ENCODE peak calls at places on chromosomes 7 and 10, in seven cellular contexts. K, Z, C, X, E, R and D are unnamed samples.

GRCh38 chr7:82039621-82040020 is 269.8 kb upstream of the HGF start:
- DNase-seq in K (no peak), Z (no peak), C (no peak), X (no peak), E (no peak), R (no peak), D (no peak)

GRCh38 chr7:73341877-73342276 is 13.9 kb downstream of the FKBP6 start:
- DNase-seq in K (no peak), Z (peak), C (peak), X (peak), E (no peak), R (no peak), D (no peak)

GRCh38 chr7:131057015-131057518 is 270.6 kb upstream of the MKLN1 start:
- DNase-seq in K (no peak), Z (peak), C (peak), X (peak), E (no peak), R (no peak), D (peak)

GRCh38 chr7:684416-684815 is 42.1 kb upstream of the DNAAF5 start:
- DNase-seq in K (no peak), Z (no peak), C (no peak), X (no peak), E (no peak), R (no peak), D (no peak)

GRCh38 chr7:80499350-80499955 is 12.4 kb downstream of the GNAT3 start:
- DNase-seq in K (no peak), Z (peak), C (peak), X (peak), E (peak), R (no peak), D (no peak)

GRCh38 chr7:28103984-28104628 is 76.5 kb downstream of the JAZF1 start:
- DNase-seq in K (no peak), Z (no peak), C (no peak), X (no peak), E (no peak), R (no peak), D (no peak)

GRCh38 chr7:38704751-38705150 is 73.6 kb upstream of the AMPH start:
- DNase-seq in K (no peak), Z (no peak), C (peak), X (no peak), E (no peak), R (no peak), D (no peak)

GRCh38 chr7:7969306-7970112 is 913 bp downstream of the GLCCI1 start:
- DNase-seq in K (peak), Z (peak), C (peak), X (no peak), E (peak), R (peak), D (peak)

GRCh38 chr7:143258830-143259229 is 4.4 kb upstream of the GSTK1 start:
- DNase-seq in K (no peak), Z (no peak), C (no peak), X (no peak), E (no peak), R (no peak), D (no peak)
- H3K4me3 ChIP-seq in K (no peak), Z (no peak), C (no peak), X (no peak), E (no peak), R (no peak), D (no peak)

GRCh38 chr7:101129603-101130117 is 2.8 kb downstream of the SERPINE1 start:
- DNase-seq in K (no peak), Z (no peak), C (peak), X (no peak), E (no peak), R (no peak), D (no peak)
- H3K4me3 ChIP-seq in K (no peak), Z (peak), C (peak), X (peak), E (no peak), R (no peak), D (no peak)

DNA sequence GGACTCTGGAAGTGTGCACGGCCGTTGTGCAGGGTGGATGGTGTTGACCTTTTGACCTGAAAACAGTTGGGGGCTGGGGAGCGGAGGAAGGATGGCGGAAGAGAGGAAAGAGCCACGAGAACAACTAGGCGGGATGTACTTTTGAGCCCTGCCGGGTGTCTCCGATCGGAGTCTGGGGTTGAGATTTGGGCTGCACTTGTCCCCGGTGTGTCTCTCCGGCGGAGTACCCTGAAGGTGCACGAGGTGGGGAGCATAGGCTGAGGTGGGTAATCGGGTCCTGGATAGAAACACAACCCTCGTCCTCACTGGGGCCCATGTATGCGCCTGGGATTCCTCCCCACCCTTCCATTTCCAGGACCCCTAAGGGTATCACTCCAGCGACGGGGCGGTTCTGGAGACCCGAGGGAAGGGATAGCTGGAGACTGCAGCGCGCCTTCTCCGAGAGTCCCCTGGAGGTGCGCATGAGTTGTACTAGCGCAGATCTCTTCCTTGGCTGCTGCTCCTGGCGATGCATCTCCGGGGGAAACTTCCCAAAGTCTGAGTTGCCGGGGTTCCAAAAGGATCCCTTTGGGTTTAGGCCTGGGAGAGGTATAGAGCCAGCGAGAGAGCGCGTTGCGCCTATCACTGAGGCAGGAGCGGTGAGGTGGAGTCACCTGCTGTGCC is 4.6 kb upstream of the HMX2 start:
- DNase-seq in K (no peak), Z (no peak), C (no peak), X (no peak), E (no peak), R (no peak), D (no peak)
- H3K4me3 ChIP-seq in K (no peak), Z (no peak), C (no peak), X (no peak), E (no peak), R (no peak), D (no peak)

GRCh38 chr10:15859865-15860691 is at the start of gene MINDY3:
- DNase-seq in K (peak), Z (peak), C (peak), X (peak), E (peak), R (peak), D (peak)

GRCh38 chr10:15857001-15857608 is 3.2 kb downstream of the MINDY3 start:
- DNase-seq in K (no peak), Z (no peak), C (no peak), X (no peak), E (no peak), R (no peak), D (no peak)

GRCh38 chr10:15859531-15859864 is 809 bp downstream of the MINDY3 start:
- DNase-seq in K (no peak), Z (no peak), C (no peak), X (no peak), E (no peak), R (no peak), D (no peak)

GRCh38 chr10:15860692-15861201 is 440 bp upstream of the MINDY3 start:
- DNase-seq in K (no peak), Z (no peak), C (no peak), X (no peak), E (no peak), R (no peak), D (no peak)

GRCh38 chr10:15858895-15859294 is 1.4 kb downstream of the MINDY3 start:
- DNase-seq in K (no peak), Z (no peak), C (no peak), X (no peak), E (no peak), R (no peak), D (no peak)
- H3K4me3 ChIP-seq in K (peak), Z (peak), C (peak), X (peak), E (peak), R (peak), D (peak)

GRCh38 chr10:63171926-63172325 is 38.8 kb downstream of the NRBF2 start:
- DNase-seq in K (no peak), Z (no peak), C (no peak), X (no peak), E (no peak), R (no peak), D (no peak)

GRCh38 chr10:63169063-63169462 is 35.9 kb downstream of the NRBF2 start:
- DNase-seq in K (no peak), Z (no peak), C (no peak), X (no peak), E (no peak), R (no peak), D (no peak)

GRCh38 chr10:63173468-63174227 is 40.5 kb downstream of the NRBF2 start:
- DNase-seq in K (no peak), Z (no peak), C (no peak), X (no peak), E (no peak), R (no peak), D (no peak)

GRCh38 chr10:63169624-63170023 is 36.5 kb downstream of the NRBF2 start:
- DNase-seq in K (no peak), Z (no peak), C (no peak), X (no peak), E (no peak), R (no peak), D (no peak)

GRCh38 chr10:63171255-63171654 is 38.1 kb downstream of the NRBF2 start:
- DNase-seq in K (no peak), Z (no peak), C (no peak), X (no peak), E (peak), R (no peak), D (no peak)
- H3K4me3 ChIP-seq in K (no peak), Z (no peak), C (no peak), X (no peak), E (no peak), R (no peak), D (no peak)

GRCh38 chr7:30286749-30287148 is 2.4 kb downstream of the ZNRF2 start:
- DNase-seq in K (no peak), Z (no peak), C (no peak), X (no peak), E (no peak), R (no peak), D (no peak)
- H3K4me3 ChIP-seq in K (peak), Z (peak), C (peak), X (peak), E (peak), R (peak), D (peak)

DNA sequence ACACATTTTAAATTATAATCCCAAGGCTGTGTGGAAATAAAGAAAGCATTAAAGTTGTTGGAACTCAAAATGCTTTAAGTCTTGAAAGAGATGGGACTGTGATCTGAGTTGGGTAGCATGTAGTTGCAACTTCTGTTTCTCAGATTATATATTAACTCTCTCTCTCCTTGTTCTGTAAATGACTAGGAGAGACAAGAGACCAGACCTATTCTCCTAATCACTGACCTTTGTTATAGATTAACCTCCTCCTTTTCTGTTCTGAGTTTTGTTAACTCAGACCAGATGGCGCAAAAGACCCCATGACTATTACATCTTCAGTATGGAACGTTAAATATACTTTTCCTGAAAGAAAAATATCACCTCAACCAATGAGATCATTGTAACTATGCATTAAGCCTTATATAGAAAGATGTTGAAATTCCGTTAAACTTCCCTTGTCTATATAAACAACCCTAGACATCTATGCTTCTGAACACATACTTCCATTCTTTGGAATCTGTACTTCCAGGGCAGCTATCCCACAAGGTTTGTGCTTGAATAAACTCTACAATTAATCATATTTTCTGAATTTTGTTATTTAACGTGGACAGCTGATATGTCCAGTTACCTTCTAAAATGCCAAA is 143.5 kb upstream of the TRIM24 start:
- DNase-seq in K (no peak), Z (no peak), C (no peak), X (no peak), E (no peak), R (no peak), D (no peak)
- H3K4me3 ChIP-seq in K (no peak), Z (no peak), C (no peak), X (no peak), E (no peak), R (no peak), D (no peak)